ENCODE peak calls at places on chromosomes 4 and X, in ten cellular contexts. S is cardiac muscle cell, R is GM13977, H is H9, E is GM13976, V is body of pancreas, O is mammary epithelial cell, K is progenitor cell of endocrine pancreas, Z is fibroblast of lung, L is OCI-LY7. Y is an unnamed sample.

GRCh38 chr4:154740462-154740861 is 3.3 kb upstream of the LRAT start:
- DNase-seq in L (no peak), V (no peak), O (no peak), S (no peak), R (no peak), H (peak; percentile 43), K (no peak), E (no peak), Z (no peak), Y (no peak)

GRCh38 chr4:34850983-34851382 is 1393.3 kb downstream of the ARAP2 start:
- DNase-seq in S (no peak), Z (peak; percentile 19), O (no peak), V (no peak), K (no peak), E (no peak), L (no peak), R (no peak), H (no peak), Y (no peak)

GRCh38 chrX:9988762-9989161 is 21.6 kb downstream of the CLDN34 start:
- DNase-seq in K (no peak), Z (no peak), R (no peak), O (no peak), E (no peak), H (no peak), L (peak; percentile 29), V (no peak), S (no peak), Y (no peak)

GRCh38 chr4:122700178-122700725 is 32.3 kb upstream of the BBS12 start:
- DNase-seq in O (peak; percentile 92), Z (peak; percentile 65), L (no peak), H (no peak), S (peak; percentile 87), K (no peak), V (peak; percentile 39), E (no peak), R (no peak), Y (peak; percentile 6)

GRCh38 chrX:13711141-13711540 is 22.2 kb downstream of the RAB9A start:
- DNase-seq in S (no peak), K (no peak), Z (no peak), H (no peak), R (no peak), L (no peak), E (no peak), V (no peak), O (no peak), Y (no peak)

GRCh38 chr4:40251366-40251765 is 54.5 kb downstream of the RHOH start:
- DNase-seq in E (no peak), Z (peak; percentile 37), R (no peak), K (no peak), S (no peak), V (no peak), L (no peak), H (no peak), O (peak; percentile 91), Y (no peak)

GRCh38 chr4:182807346-182807745 is 109.8 kb downstream of the DCTD start:
- DNase-seq in O (no peak), S (no peak), V (no peak), L (no peak), H (no peak), R (no peak), Z (no peak), E (no peak), K (no peak), Y (no peak)

GRCh38 chrX:68571292-68572256 is 72.7 kb downstream of the YIPF6 start:
- DNase-seq in R (peak; percentile 19), S (peak; percentile 84), Z (peak; percentile 82), O (peak; percentile 84), V (no peak), K (no peak), H (no peak), L (no peak), E (peak; percentile 13), Y (no peak)

GRCh38 chr4:8072235-8072968 is 86.2 kb downstream of the ABLIM2 start:
- DNase-seq in R (no peak), H (no peak), O (no peak), E (no peak), Z (no peak), V (no peak), L (no peak), K (no peak), S (no peak), Y (no peak)

GRCh38 chr4:105474110-105474518 is 252 bp upstream of the PPA2 start:
- DNase-seq in S (peak; percentile 91), E (no peak), O (peak; percentile 81), V (peak; percentile 89), H (peak; percentile 88), Z (peak; percentile 80), R (no peak), K (no peak), L (no peak), Y (peak; percentile 89)

GRCh38 chr4:170580651-170581050 is 490.9 kb upstream of the AADAT start:
- DNase-seq in H (no peak), K (no peak), V (no peak), L (no peak), R (no peak), Z (no peak), E (no peak), S (no peak), O (no peak), Y (no peak)
- TF ChIP-seq CTCF in H (peak; percentile 41), K (peak; percentile 22), V (no peak), L (no peak), R (no peak), Z (no peak), E (no peak), S (no peak), O (no peak), Y (no peak)

DNA sequence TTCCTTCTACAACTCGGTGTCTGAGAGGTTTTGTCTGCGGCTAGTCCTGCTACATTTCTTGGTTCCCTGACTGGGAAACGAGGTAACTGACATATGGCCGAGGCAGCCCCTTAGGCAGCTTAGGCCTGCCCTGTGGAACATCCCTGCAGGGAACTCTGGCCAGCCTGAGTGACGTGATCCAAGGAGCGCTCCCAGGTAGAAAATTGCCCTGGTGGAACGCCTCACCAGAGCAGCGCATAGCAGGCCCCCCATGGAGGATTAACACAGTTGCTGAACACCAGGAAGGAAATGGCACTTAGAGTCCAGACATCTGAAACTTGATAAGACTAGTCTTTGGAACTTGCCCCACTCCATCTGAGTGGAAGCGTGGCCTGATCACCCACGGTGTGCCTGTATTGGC is 837.4 kb upstream of the NDST4 start:
- DNase-seq in L (no peak), H (no peak), Z (no peak), S (no peak), V (no peak), O (no peak), R (no peak), E (no peak), K (no peak), Y (no peak)
- TF ChIP-seq CTCF in L (no peak), H (no peak), Z (no peak), S (no peak), V (no peak), O (no peak), R (no peak), E (no peak), K (no peak), Y (no peak)

GRCh38 chr4:28075557-28075956 is 1214.9 kb downstream of the STIM2 start:
- DNase-seq in H (no peak), E (no peak), Z (no peak), R (no peak), L (no peak), V (no peak), K (no peak), O (no peak), S (no peak), Y (no peak)

DNA sequence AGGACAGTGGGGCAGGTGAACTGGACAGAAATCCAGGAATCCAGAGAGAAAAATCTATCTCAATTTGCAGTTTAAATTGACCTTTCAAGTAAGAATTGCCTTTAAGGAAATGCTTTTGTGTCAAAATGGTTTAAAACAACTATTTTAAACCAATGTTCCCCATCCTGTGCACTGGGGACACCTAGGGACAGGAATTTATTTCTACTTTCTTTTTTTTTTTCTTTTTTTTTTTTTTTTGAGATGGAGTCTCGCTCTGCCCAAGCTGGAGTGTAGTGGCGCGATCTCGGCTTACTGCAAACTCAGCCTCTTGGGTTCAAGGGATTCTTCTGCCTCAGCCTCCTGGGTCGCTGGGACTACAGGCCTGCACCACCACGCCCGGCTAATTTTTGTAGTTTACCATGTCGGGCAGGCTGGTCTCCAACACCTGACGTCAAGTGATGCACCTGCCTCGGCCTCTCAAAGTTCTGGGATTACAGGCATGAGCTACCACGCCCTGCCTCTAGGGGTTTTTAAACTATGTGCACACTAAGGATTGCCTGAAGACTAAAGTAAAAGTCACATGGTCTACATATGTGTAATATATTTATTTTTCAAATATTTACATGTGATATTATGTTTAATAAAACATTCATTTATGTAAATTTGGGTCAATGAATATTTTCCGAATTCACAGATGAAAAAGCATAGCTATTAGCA is 1213.4 kb downstream of the STIM2 start:
- DNase-seq in O (no peak), V (no peak), L (no peak), H (peak; percentile 52), S (no peak), Z (no peak), K (no peak), E (no peak), R (no peak), Y (no peak)
- TF ChIP-seq CTCF in O (no peak), V (no peak), L (no peak), H (peak; percentile 58), S (no peak), Z (no peak), K (peak; percentile 23), E (no peak), R (no peak), Y (no peak)

DNA sequence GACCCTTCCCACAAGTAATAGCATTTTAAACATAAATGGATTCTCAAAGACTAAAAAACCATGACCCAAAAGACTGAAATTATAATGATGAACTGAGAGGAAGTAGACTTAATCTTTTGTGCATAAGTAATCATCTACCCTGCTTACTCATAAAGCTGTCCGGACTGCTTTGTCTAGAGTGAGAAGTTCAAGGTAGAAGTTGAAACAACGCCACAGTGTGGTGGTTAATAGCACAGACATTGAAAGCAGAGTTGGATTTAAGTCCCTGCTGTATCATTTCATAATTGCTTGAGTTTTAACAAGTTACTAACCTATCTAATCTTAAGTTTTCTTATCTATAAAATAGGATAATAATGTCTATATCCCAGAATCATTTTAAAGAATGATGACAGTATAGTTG is 346.5 kb downstream of the CENPC start:
- DNase-seq in H (peak; percentile 31), V (no peak), L (peak; percentile 4), R (no peak), O (peak; percentile 42), E (peak; percentile 13), Z (peak; percentile 61), S (peak; percentile 73), K (no peak), Y (peak; percentile 1)
- TF ChIP-seq CTCF in H (peak; percentile 69), V (no peak), L (peak; percentile 55), R (peak; percentile 17), O (peak; percentile 36), E (no peak), Z (no peak), S (peak; percentile 44), K (peak; percentile 60), Y (no peak)